ENCODE peak calls at places on chromosomes 16 and 17, in four cellular contexts. J is WTC11, N is HEK293T, S is K562. I is an unnamed sample.
A peak's percentile ranks its signal among the peaks of the same experiment; 100 is the strongest.

GRCh38 chr17:81345211-81346089 is 49.8 kb upstream of the BAHCC1 start:
- DNase-seq in J (peak; percentile 82), S (peak; percentile 79), N (peak; percentile 70), I (peak; percentile 72)

GRCh38 chr17:67628580-67629013 is 89.1 kb upstream of the NOL11 start:
- DNase-seq in S (no peak), J (peak; percentile 56), N (no peak), I (peak; percentile 70)

GRCh38 chr17:38511126-38512108 is 83.2 kb downstream of the ARHGAP23 start:
- DNase-seq in S (no peak), J (no peak), N (no peak), I (no peak)

GRCh38 chr16:50747206-50747956 is 5.5 kb downstream of the CYLD start:
- DNase-seq in S (no peak), J (no peak), N (no peak), I (peak; percentile 46)

GRCh38 chr16:75116081-75116910 is at the start of gene LDHD:
- DNase-seq in J (peak; percentile 70), N (peak; percentile 60), S (peak; percentile 77), I (peak; percentile 86)

GRCh38 chr17:50359005-50359699 is 13.2 kb downstream of the XYLT2 start:
- DNase-seq in N (no peak), J (no peak), S (no peak), I (no peak)

GRCh38 chr17:66755101-66755943 is 79.6 kb upstream of the CACNG5 start:
- DNase-seq in N (no peak), J (no peak), S (no peak), I (no peak)

GRCh38 chr17:6930754-6931153 is 65.1 kb upstream of the ALOX12 start:
- DNase-seq in S (no peak), N (no peak), J (no peak), I (no peak)

GRCh38 chr17:76076765-76077581 is 2.0 kb upstream of the ZACN start:
- DNase-seq in N (no peak), J (peak; percentile 39), S (no peak), I (no peak)

GRCh38 chr16:54093281-54093680 is 193.3 kb downstream of the IRX3 start:
- DNase-seq in N (no peak), J (no peak), S (no peak), I (no peak)

GRCh38 chr17:15184872-15185624 is 80.1 kb downstream of the PMP22 start:
- DNase-seq in N (no peak), J (no peak), S (peak; percentile 33), I (no peak)

GRCh38 chr17:33201255-33201654 is 91.8 kb downstream of the ASIC2 start:
- DNase-seq in S (peak; percentile 23), J (no peak), N (no peak), I (no peak)

GRCh38 chr17:80861892-80862291 is 129.7 kb upstream of the CHMP6 start:
- DNase-seq in S (no peak), J (no peak), N (peak; percentile 42), I (no peak)

GRCh38 chr17:4596636-4597380 is 12.5 kb downstream of the SMTNL2 start:
- DNase-seq in N (no peak), S (no peak), J (no peak), I (no peak)

GRCh38 chr17:4599505-4600281 is 15.4 kb downstream of the SMTNL2 start:
- DNase-seq in S (peak; percentile 27), N (no peak), J (peak; percentile 71), I (peak; percentile 47)

GRCh38 chr17:4600563-4600962 is 16.2 kb downstream of the SMTNL2 start:
- DNase-seq in J (peak; percentile 45), N (no peak), S (no peak), I (no peak)

GRCh38 chr17:4597975-4598374 is 13.6 kb downstream of the SMTNL2 start:
- DNase-seq in J (no peak), N (no peak), S (no peak), I (no peak)

GRCh38 chr17:4598776-4599504 is 14.6 kb downstream of the SMTNL2 start:
- DNase-seq in N (no peak), S (no peak), J (no peak), I (no peak)
- TF ChIP-seq ELF4 in N (no peak), S (no peak), J (no peak), I (no peak)

GRCh38 chr17:78738245-78738644 is 43.8 kb downstream of the CYTH1 start:
- DNase-seq in J (no peak), N (no peak), S (no peak), I (no peak)
- TF ChIP-seq ELF4 in J (no peak), N (no peak), S (no peak), I (no peak)

GRCh38 chr17:41655611-41656111 is 31.3 kb upstream of the KRT17 start:
- DNase-seq in S (no peak), J (peak; percentile 76), N (no peak), I (no peak)

GRCh38 chr17:41654908-41655607 is 30.7 kb upstream of the KRT17 start:
- DNase-seq in J (no peak), N (no peak), S (no peak), I (no peak)

GRCh38 chr17:41657936-41658335 is 30.7 kb upstream of the EIF1 start:
- DNase-seq in S (no peak), J (no peak), N (no peak), I (no peak)

GRCh38 chr17:41656249-41657023 is 32.1 kb upstream of the KRT17 start:
- DNase-seq in J (no peak), S (no peak), N (no peak), I (no peak)

DNA sequence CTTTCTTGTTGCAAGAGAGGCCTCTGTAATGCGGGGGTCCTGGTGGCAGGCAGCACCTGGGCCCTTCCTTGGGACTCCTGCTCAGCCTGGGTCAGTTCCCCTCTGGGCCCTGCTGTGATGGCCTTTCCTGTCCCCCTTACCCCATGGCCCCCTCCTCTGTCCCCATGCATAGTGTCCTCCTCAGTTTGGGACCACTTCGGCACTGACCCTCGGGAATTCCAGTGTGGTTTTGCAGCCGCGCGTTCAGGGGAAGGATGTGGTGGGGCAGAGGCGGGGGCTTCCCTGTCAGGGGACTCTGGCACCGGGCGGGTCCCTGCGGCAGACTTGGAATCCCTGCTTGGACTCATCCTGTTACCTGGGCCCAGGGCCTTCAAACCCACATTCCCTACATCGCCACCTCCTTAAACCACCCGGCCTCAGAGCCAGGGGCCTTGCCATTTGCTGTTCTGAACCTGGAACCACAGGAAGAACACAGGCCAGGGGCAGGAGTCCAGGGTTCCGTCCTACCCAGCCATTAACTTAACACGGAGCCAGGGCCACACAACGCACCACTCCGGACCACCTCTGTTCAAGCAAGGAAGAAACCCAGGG is 31.4 kb upstream of the EIF1 start:
- DNase-seq in N (no peak), J (no peak), S (no peak), I (no peak)
- TF ChIP-seq ELF4 in N (no peak), J (no peak), S (no peak), I (no peak)

DNA sequence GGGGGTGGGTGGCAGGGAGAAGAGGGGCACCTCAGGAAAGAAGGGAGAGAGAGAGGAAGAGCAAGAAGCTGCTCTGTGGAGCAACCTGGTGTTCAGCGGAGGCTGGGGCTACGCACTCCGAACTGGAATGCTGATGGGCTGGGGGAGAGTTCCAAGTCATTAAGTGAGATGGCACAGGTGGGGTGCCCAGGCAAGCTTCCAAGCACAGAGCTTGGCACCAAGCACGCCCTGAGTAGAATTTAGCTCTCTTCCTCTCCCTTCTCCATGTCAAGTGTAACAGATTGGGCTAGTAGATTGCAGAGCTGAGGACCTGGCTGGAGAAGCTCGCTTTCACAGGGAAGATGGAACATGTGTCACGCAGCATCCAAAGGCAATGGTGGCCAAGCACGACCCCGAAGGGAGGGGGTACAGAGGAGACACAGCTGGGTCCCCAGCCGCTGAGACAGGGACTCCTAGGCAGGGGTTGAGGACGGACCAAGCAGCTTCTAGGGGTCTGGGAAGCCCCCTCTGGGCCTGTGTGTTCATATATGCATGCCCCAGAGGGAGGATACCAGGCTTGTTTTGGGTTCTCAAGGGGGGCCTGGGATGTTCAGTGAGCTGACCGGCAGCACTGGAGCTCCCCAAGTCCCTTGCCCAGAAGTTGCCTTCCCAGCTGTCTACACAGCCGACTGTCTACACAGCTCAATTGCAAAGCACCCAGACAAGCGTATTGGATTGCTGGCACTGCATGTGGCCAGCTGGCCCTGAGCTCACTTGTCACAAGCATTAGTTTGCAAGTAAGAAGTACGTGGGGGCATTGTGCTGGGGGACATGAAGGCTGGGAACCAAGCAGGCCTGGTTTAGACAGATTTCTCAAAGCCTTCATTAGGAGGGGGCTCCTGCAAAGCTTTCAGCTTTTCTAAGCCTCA is 247.8 kb downstream of the ENGASE start:
- DNase-seq in S (no peak), N (no peak), J (no peak), I (no peak)
- TF ChIP-seq ELF4 in S (no peak), N (no peak), J (no peak), I (no peak)

I was measured in HepG2.